ENCODE peak calls at places on chromosome 16, in five cellular contexts. S is tibial artery, I is heart right ventricle, M is Peyer's patch, Q is HCT116. W is an unnamed sample.

GRCh38 chr16:1305823-1306222 is 3.6 kb upstream of the UBE2I start:
- DNase-seq in S (no peak), M (no peak), I (no peak), Q (no peak), W (peak; percentile 63)

GRCh38 chr16:64254443-64255367 is 867.2 kb downstream of the CDH11 start:
- DNase-seq in Q (no peak), S (no peak), I (no peak), M (no peak), W (no peak)

GRCh38 chr16:73047536-73048291 is at the start of gene ZFHX3:
- DNase-seq in S (peak; percentile 89), I (peak; percentile 68), M (peak; percentile 77), Q (no peak), W (peak; percentile 81)

GRCh38 chr16:23509763-23510153 is 536 bp downstream of the GGA2 start:
- DNase-seq in I (peak; percentile 37), Q (no peak), S (no peak), M (peak; percentile 55), W (no peak)

GRCh38 chr16:23833960-23834685 is 1.7 kb upstream of the PRKCB start:
- DNase-seq in M (no peak), I (no peak), S (no peak), Q (no peak), W (no peak)

GRCh38 chr16:52498640-52499039 is 48.3 kb downstream of the TOX3 start:
- DNase-seq in M (no peak), I (no peak), Q (no peak), S (no peak), W (peak; percentile 48)

GRCh38 chr16:2924901-2925820 is 13.4 kb downstream of the FLYWCH1 start:
- DNase-seq in M (no peak), S (no peak), I (no peak), Q (no peak), W (no peak)

GRCh38 chr16:10828851-10829331 is 10.3 kb upstream of the TVP23A start:
- DNase-seq in S (peak; percentile 98), Q (no peak), M (peak; percentile 81), I (peak; percentile 93), W (peak; percentile 75)

GRCh38 chr16:22771551-22771950 is 42.4 kb upstream of the HS3ST2 start:
- DNase-seq in I (no peak), S (no peak), Q (no peak), M (no peak), W (no peak)

GRCh38 chr16:68200120-68200783 is 35.7 kb downstream of the ESRP2 start:
- DNase-seq in Q (no peak), M (no peak), S (no peak), I (no peak), W (no peak)

GRCh38 chr16:10514369-10515055 is 65.9 kb downstream of the EMP2 start:
- DNase-seq in I (peak; percentile 49), M (no peak), Q (peak; percentile 33), S (no peak), W (peak; percentile 74)

GRCh38 chr16:70638814-70639792 is 7.3 kb upstream of the IL34 start:
- DNase-seq in M (no peak), S (no peak), Q (no peak), I (no peak), W (no peak)

GRCh38 chr16:58333937-58334336 is 39.1 kb upstream of the PRSS54 start:
- DNase-seq in I (no peak), M (no peak), S (no peak), Q (no peak), W (no peak)

GRCh38 chr16:676565-677297 is 1.3 kb downstream of the RHBDL1 start:
- DNase-seq in Q (no peak), S (no peak), I (no peak), M (peak; percentile 94), W (peak; percentile 92)

GRCh38 chr16:62077998-62078397 is 41.8 kb upstream of the CDH8 start:
- DNase-seq in Q (no peak), M (no peak), S (no peak), I (no peak), W (no peak)

GRCh38 chr16:67431805-67432476 is 1.0 kb downstream of the HSD11B2 start:
- DNase-seq in M (peak; percentile 59), Q (no peak), I (no peak), S (no peak), W (peak; percentile 50)

GRCh38 chr16:1361685-1362360 is 10.1 kb downstream of the GNPTG start:
- DNase-seq in Q (no peak), M (no peak), S (no peak), I (no peak), W (no peak)

GRCh38 chr16:81708459-81709368 is 70.4 kb upstream of the PLCG2 start:
- DNase-seq in Q (no peak), S (no peak), I (no peak), M (no peak), W (no peak)

GRCh38 chr16:35148748-35149147 is 1689.3 kb downstream of the TP53TG3F start:
- DNase-seq in S (no peak), Q (no peak), M (no peak), I (no peak), W (no peak)

GRCh38 chr16:35144212-35144932 is 1685.0 kb downstream of the TP53TG3F start:
- DNase-seq in M (no peak), Q (no peak), S (peak; percentile 54), I (no peak), W (no peak)

GRCh38 chr16:35146723-35147458 is 1687.5 kb downstream of the TP53TG3F start:
- DNase-seq in Q (no peak), S (no peak), I (no peak), M (no peak), W (no peak)

GRCh38 chr16:35147556-35148504 is 1688.4 kb downstream of the TP53TG3F start:
- DNase-seq in Q (no peak), M (no peak), S (no peak), I (no peak), W (peak; percentile 26)

DNA sequence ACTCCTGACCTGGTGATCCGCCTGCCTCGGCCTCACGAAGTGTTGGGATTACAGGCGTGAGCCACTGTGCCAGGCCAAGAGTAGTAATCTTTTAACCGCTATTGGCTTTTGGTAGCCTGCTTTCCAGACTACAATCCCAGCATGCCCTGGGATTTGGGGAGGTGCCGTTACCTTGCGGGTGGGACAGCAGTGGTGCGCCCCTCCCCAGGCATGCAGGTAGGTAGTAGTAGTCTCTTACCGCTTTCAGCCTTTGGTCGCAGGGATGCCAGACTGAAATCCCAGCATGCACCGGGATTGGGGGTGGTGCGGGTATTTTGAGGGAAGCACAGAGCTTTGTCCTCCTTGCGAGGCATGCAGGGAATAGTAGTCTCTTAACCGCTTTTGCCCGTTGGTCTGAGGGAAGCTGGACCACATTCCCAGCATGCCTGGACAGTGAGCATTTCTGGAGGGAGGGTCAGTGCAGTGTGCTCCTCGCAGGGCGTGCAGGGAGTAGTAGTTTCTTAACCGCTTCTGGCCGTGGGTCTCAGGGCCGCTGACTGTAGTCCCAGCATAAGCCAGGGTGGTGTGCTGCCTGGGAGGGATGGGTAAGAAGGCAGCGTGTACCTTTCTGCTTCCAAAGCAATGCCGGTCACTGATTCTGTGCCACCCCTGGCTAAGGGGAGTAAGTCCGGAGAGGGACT is 1686.8 kb downstream of the TP53TG3F start:
- DNase-seq in S (peak; percentile 57), I (no peak), M (no peak), Q (no peak), W (no peak)
- H3K4me1 ChIP-seq in S (no peaks in the 10 kb centered on the region), I (no peaks in the 10 kb centered on the region), M (no peaks in the 10 kb centered on the region), Q (no peaks in the 10 kb centered on the region), W (no peaks in the 10 kb centered on the region)

DNA sequence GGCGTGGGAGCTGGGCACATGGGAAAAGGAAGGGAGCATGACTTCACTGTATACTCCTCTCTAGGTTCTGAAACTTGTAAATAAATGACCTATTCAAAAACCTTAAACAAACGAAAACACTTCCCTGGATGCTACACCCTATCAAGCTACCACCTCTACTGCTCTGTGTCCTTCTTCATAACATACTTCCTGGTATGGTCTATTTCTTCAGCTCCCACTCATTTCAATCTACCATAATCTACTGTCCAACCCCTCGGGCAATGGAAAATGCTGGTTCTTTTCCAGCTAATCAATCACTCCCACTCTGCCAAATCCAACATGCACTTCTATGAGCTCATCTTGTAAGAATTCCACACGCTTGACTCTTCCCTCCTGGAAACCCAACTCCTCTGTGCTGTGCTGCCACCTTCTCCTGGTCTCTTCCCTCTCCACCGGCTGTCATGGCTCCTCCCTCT is 42.4 kb downstream of the AMFR start:
- DNase-seq in S (no peak), Q (no peak), M (no peak), I (no peak), W (no peak)
- H3K9me3 ChIP-seq in S (peaks cover 15% of the 10 kb centered on the region), Q (peaks cover 4% of the 10 kb centered on the region), M (peaks cover 4% of the 10 kb centered on the region), I (peaks cover 34% of the 10 kb centered on the region), W (peaks cover 15% of the 10 kb centered on the region)

GRCh38 chr16:84294196-84295142 is at the start of gene WFDC1:
- DNase-seq in S (peak; percentile 90), M (no peak), Q (no peak), I (no peak), W (peak; percentile 45)
- H3K4me3 ChIP-seq in S (peak within 1 kb of the TSS; percentile 59), M (peak within 1 kb of the TSS; percentile 31), Q (no peak within 1 kb of the TSS), I (peak within 1 kb of the TSS; percentile 26), W (no peak within 1 kb of the TSS)

GRCh38 chr16:28528463-28528867 is 10.3 kb downstream of the NUPR1 start:
- DNase-seq in I (no peak), S (no peak), M (no peak), Q (no peak), W (no peak)
- H3K4me1 ChIP-seq in I (peaks cover 7% of the 10 kb centered on the region), S (peaks cover 24% of the 10 kb centered on the region), M (no peaks in the 10 kb centered on the region), Q (no peaks in the 10 kb centered on the region), W (peaks cover 14% of the 10 kb centered on the region)

DNA sequence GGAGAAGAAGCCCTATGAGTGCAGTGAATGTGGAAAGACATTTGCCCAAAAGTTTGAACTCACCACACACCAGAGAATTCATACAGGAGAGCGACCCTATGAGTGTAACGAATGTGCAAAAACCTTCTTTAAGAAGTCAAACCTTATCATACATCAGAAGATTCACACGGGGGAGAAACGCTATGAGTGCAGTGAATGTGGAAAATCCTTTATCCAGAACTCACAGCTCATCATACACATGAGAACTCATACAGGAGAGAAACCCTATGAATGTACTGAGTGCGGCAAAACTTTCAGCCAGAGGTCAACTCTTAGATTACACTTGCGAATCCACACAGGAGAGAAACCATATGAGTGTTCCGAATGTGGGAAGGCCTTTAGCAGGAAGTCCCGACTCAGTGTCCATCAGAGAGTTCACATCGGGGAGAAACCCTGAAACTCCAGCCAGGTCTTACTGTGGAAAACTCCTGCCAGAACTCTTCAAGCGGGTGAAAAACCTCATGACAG is 21.6 kb downstream of the ZFP1 start:
- DNase-seq in I (no peak), M (no peak), S (no peak), Q (no peak), W (no peak)
- H3K9me3 ChIP-seq in I (peaks cover 93% of the 10 kb centered on the region), M (peaks cover 21% of the 10 kb centered on the region), S (peaks cover 19% of the 10 kb centered on the region), Q (peaks cover 39% of the 10 kb centered on the region), W (peaks cover 78% of the 10 kb centered on the region)

GRCh38 chr16:14510581-14510938 is 119.5 kb downstream of the PARN start:
- DNase-seq in M (no peak), Q (no peak), S (no peak), I (no peak), W (no peak)
- H3K4me3 ChIP-seq in M (no peak overlapping the region), Q (no peak overlapping the region), S (no peak overlapping the region), I (no peak overlapping the region), W (no peak overlapping the region)

DNA sequence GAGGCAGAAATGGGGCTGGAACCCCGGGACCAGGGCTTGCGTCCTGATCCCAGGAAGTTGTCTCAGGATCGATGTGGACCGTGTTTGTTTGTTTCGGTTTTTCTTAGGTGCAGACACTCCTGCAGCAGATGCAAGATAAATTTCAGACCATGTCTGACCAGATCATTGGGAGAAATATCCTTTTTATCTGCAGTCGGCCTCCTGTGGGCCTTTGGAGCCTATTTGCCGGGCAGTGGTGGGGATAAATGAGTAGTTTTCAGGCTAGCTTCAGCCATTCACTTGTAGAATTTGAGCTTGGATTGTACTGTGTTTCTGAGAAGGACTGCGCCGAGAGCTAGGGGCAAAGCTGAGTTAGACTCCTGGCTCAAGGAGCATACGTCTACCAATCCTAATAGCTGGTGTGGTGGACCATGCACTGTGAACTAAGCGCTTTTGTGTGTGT is 816 bp downstream of the HSBP1 start:
- DNase-seq in S (no peak), Q (no peak), M (no peak), I (no peak), W (no peak)
- H3K4me1 ChIP-seq in S (peaks cover 45% of the 10 kb centered on the region), Q (peaks cover 18% of the 10 kb centered on the region), M (peaks cover 6% of the 10 kb centered on the region), I (peaks cover 34% of the 10 kb centered on the region), W (peaks cover 9% of the 10 kb centered on the region)